ENCODE peak calls at places on chromosomes 12 and 14, in five cellular contexts. One of them, this sample, is unnamed. For H3K4me1, the result is how much of the 10 kb centered on the place peaks cover.

GRCh38 chr12:27361372-27361771 is 28.7 kb downstream of the BMAL2 start:
- DNase-seq in heart left ventricle: no peak
- DNase-seq in ovary: no peak
- DNase-seq in neural progenitor cell: no peak
- DNase-seq in aorta: no peak
- DNase-seq in this sample: no peak

GRCh38 chr12:49008943-49009342 is 9.6 kb downstream of the PRKAG1 start:
- DNase-seq in heart left ventricle: no peak
- DNase-seq in neural progenitor cell: no peak
- DNase-seq in aorta: no peak
- DNase-seq in ovary: no peak
- DNase-seq in this sample: no peak

GRCh38 chr12:88639361-88639760 is 59.1 kb upstream of the KITLG start:
- DNase-seq in aorta: no peak
- DNase-seq in neural progenitor cell: no peak
- DNase-seq in ovary: no peak
- DNase-seq in heart left ventricle: no peak
- DNase-seq in this sample: no peak

GRCh38 chr12:103469716-103470115 is 26.1 kb downstream of the C12orf42 start:
- DNase-seq in heart left ventricle: no peak
- DNase-seq in aorta: no peak
- DNase-seq in neural progenitor cell: no peak
- DNase-seq in ovary: no peak
- DNase-seq in this sample: no peak

GRCh38 chr12:2803635-2804380 is 8.7 kb upstream of the ITFG2 start:
- DNase-seq in ovary: no peak
- DNase-seq in neural progenitor cell: no peak
- DNase-seq in aorta: no peak
- DNase-seq in heart left ventricle: no peak
- DNase-seq in this sample: no peak

GRCh38 chr12:1080520-1081223 is 89.6 kb downstream of the ERC1 start:
- DNase-seq in ovary: no peak
- DNase-seq in heart left ventricle: no peak
- DNase-seq in aorta: no peak
- DNase-seq in neural progenitor cell: no peak
- DNase-seq in this sample: no peak

GRCh38 chr12:46401703-46402102 is 29.1 kb upstream of the SLC38A2 start:
- DNase-seq in aorta: peak
- DNase-seq in heart left ventricle: peak
- DNase-seq in neural progenitor cell: no peak
- DNase-seq in ovary: peak
- DNase-seq in this sample: no peak

GRCh38 chr14:93171366-93171765 is 13.3 kb downstream of the MOAP1 start:
- DNase-seq in ovary: no peak
- DNase-seq in aorta: no peak
- DNase-seq in neural progenitor cell: no peak
- DNase-seq in heart left ventricle: no peak
- DNase-seq in this sample: no peak

GRCh38 chr14:103427485-103428443 is 42.5 kb downstream of the MARK3 start:
- DNase-seq in aorta: no peak
- DNase-seq in heart left ventricle: peak
- DNase-seq in neural progenitor cell: peak
- DNase-seq in ovary: peak
- DNase-seq in this sample: no peak

GRCh38 chr12:76790564-76791552 is 26.9 kb downstream of the ZDHHC17 start:
- DNase-seq in heart left ventricle: no peak
- DNase-seq in neural progenitor cell: peak
- DNase-seq in aorta: no peak
- DNase-seq in ovary: no peak
- DNase-seq in this sample: no peak

GRCh38 chr12:63826002-63826585 is 18.4 kb upstream of the SRGAP1 start:
- DNase-seq in heart left ventricle: no peak
- DNase-seq in aorta: no peak
- DNase-seq in ovary: no peak
- DNase-seq in neural progenitor cell: peak
- DNase-seq in this sample: no peak

GRCh38 chr12:89448951-89449371 is 75.6 kb downstream of the GALNT4 start:
- DNase-seq in aorta: no peak
- DNase-seq in ovary: no peak
- DNase-seq in neural progenitor cell: no peak
- DNase-seq in heart left ventricle: no peak
- DNase-seq in this sample: no peak

GRCh38 chr12:22467190-22467589 is 77.2 kb downstream of the C2CD5 start:
- DNase-seq in neural progenitor cell: no peak
- DNase-seq in ovary: no peak
- DNase-seq in heart left ventricle: no peak
- DNase-seq in aorta: no peak
- DNase-seq in this sample: no peak

GRCh38 chr12:131793623-131794022 is 34.6 kb upstream of the MMP17 start:
- DNase-seq in aorta: no peak
- DNase-seq in heart left ventricle: no peak
- DNase-seq in ovary: no peak
- DNase-seq in neural progenitor cell: peak
- DNase-seq in this sample: no peak

GRCh38 chr14:44944107-44944506 is 17.6 kb downstream of the KLHL28 start:
- DNase-seq in heart left ventricle: no peak
- DNase-seq in neural progenitor cell: no peak
- DNase-seq in aorta: no peak
- DNase-seq in ovary: no peak
- DNase-seq in this sample: no peak

GRCh38 chr12:122452701-122453285 is 30.3 kb upstream of the CLIP1 start:
- DNase-seq in ovary: no peak
- DNase-seq in heart left ventricle: no peak
- DNase-seq in neural progenitor cell: no peak
- DNase-seq in aorta: no peak
- DNase-seq in this sample: no peak

GRCh38 chr12:89126712-89127111 is 225.6 kb downstream of the DUSP6 start:
- DNase-seq in neural progenitor cell: no peak
- DNase-seq in heart left ventricle: no peak
- DNase-seq in aorta: no peak
- DNase-seq in ovary: no peak
- DNase-seq in this sample: no peak

GRCh38 chr14:97077687-97078086 is 280.5 kb downstream of the VRK1 start:
- DNase-seq in aorta: no peak
- DNase-seq in ovary: no peak
- DNase-seq in heart left ventricle: no peak
- DNase-seq in neural progenitor cell: no peak
- DNase-seq in this sample: no peak

GRCh38 chr12:124829008-124829707 is 34.5 kb downstream of the SCARB1 start:
- DNase-seq in aorta: no peak
- DNase-seq in ovary: no peak
- DNase-seq in neural progenitor cell: no peak
- DNase-seq in heart left ventricle: no peak
- DNase-seq in this sample: no peak

GRCh38 chr14:55075628-55076027 is 24.2 kb downstream of the MAPK1IP1L start:
- DNase-seq in ovary: no peak
- DNase-seq in aorta: no peak
- DNase-seq in heart left ventricle: no peak
- DNase-seq in neural progenitor cell: no peak
- DNase-seq in this sample: no peak
- H3K4me3 ChIP-seq in ovary: no peak
- H3K4me3 ChIP-seq in aorta: no peak
- H3K4me3 ChIP-seq in heart left ventricle: no peak
- H3K4me3 ChIP-seq in neural progenitor cell: no peak
- H3K4me3 ChIP-seq in this sample: no peak

GRCh38 chr12:12720052-12720451 is 2.9 kb downstream of the CDKN1B start:
- DNase-seq in neural progenitor cell: no peak
- DNase-seq in ovary: no peak
- DNase-seq in heart left ventricle: no peak
- DNase-seq in aorta: no peak
- DNase-seq in this sample: no peak
- H3K4me1 ChIP-seq in neural progenitor cell: half or more
- H3K4me1 ChIP-seq in ovary: under half
- H3K4me1 ChIP-seq in heart left ventricle: under half
- H3K4me1 ChIP-seq in aorta: under half
- H3K4me1 ChIP-seq in this sample: half or more

GRCh38 chr12:62267026-62267425 is 6.8 kb downstream of the USP15 start:
- DNase-seq in ovary: no peak
- DNase-seq in heart left ventricle: no peak
- DNase-seq in aorta: no peak
- DNase-seq in neural progenitor cell: no peak
- DNase-seq in this sample: no peak
- H3K4me3 ChIP-seq in ovary: no peak
- H3K4me3 ChIP-seq in heart left ventricle: no peak
- H3K4me3 ChIP-seq in aorta: no peak
- H3K4me3 ChIP-seq in neural progenitor cell: no peak
- H3K4me3 ChIP-seq in this sample: no peak

GRCh38 chr14:68247867-68248266 is 428.3 kb downstream of the RAD51B start:
- DNase-seq in neural progenitor cell: no peak
- DNase-seq in aorta: no peak
- DNase-seq in heart left ventricle: no peak
- DNase-seq in ovary: no peak
- DNase-seq in this sample: no peak
- H3K4me1 ChIP-seq in neural progenitor cell: half or more
- H3K4me1 ChIP-seq in aorta: under half
- H3K4me1 ChIP-seq in heart left ventricle: half or more
- H3K4me1 ChIP-seq in ovary: under half
- H3K4me1 ChIP-seq in this sample: half or more

This sample was measured in psoas muscle.